ENCODE peak calls at places on chromosomes 1 and 21, in six cellular contexts. One of them, this sample, is unnamed. For H4K20me1 and H3K9me2, the result is how much of the 10 kb centered on the place peaks cover.

GRCh38 chr1:51316764-51317120 is 13.6 kb downstream of the TTC39A start:
- DNase-seq in OCI-LY7: no peak
- DNase-seq in HCT116: no peak
- DNase-seq in SK-N-SH: no peak
- DNase-seq in GM23338: no peak
- DNase-seq in hepatocyte: no peak
- DNase-seq in this sample: no peak

GRCh38 chr1:205332015-205332791 is 10.7 kb upstream of the NUAK2 start:
- DNase-seq in OCI-LY7: no peak
- DNase-seq in HCT116: no peak
- DNase-seq in SK-N-SH: no peak
- DNase-seq in GM23338: no peak
- DNase-seq in hepatocyte: no peak
- DNase-seq in this sample: no peak

GRCh38 chr1:75587692-75588091 is 23.2 kb downstream of the SLC44A5 start:
- DNase-seq in OCI-LY7: no peak
- DNase-seq in HCT116: no peak
- DNase-seq in SK-N-SH: no peak
- DNase-seq in GM23338: peak
- DNase-seq in hepatocyte: no peak
- DNase-seq in this sample: no peak

GRCh38 chr1:36115200-36115669 is 9.8 kb downstream of the COL8A2 start:
- DNase-seq in OCI-LY7: no peak
- DNase-seq in HCT116: no peak
- DNase-seq in SK-N-SH: peak
- DNase-seq in GM23338: no peak
- DNase-seq in hepatocyte: peak
- DNase-seq in this sample: no peak

GRCh38 chr1:32172621-32173245 is 6.7 kb upstream of the TXLNA start:
- DNase-seq in OCI-LY7: peak
- DNase-seq in HCT116: no peak
- DNase-seq in SK-N-SH: no peak
- DNase-seq in GM23338: no peak
- DNase-seq in hepatocyte: no peak
- DNase-seq in this sample: peak

GRCh38 chr1:99647460-99647859 is 1.5 kb downstream of the PALMD start:
- DNase-seq in OCI-LY7: no peak
- DNase-seq in HCT116: no peak
- DNase-seq in SK-N-SH: no peak
- DNase-seq in GM23338: no peak
- DNase-seq in hepatocyte: no peak
- DNase-seq in this sample: no peak

GRCh38 chr1:204672482-204673216 is 12.9 kb downstream of the LRRN2 start:
- DNase-seq in OCI-LY7: no peak
- DNase-seq in HCT116: no peak
- DNase-seq in SK-N-SH: no peak
- DNase-seq in GM23338: no peak
- DNase-seq in hepatocyte: no peak
- DNase-seq in this sample: no peak

GRCh38 chr1:27705545-27705944 is 20.2 kb upstream of the FAM76A start:
- DNase-seq in OCI-LY7: no peak
- DNase-seq in HCT116: no peak
- DNase-seq in SK-N-SH: no peak
- DNase-seq in GM23338: no peak
- DNase-seq in hepatocyte: no peak
- DNase-seq in this sample: no peak

GRCh38 chr1:156845055-156845952 is 13.6 kb downstream of the INSRR start:
- DNase-seq in OCI-LY7: no peak
- DNase-seq in HCT116: no peak
- DNase-seq in SK-N-SH: peak
- DNase-seq in GM23338: peak
- DNase-seq in hepatocyte: no peak
- DNase-seq in this sample: no peak

GRCh38 chr1:199273837-199274379 is 635.1 kb downstream of the PTPRC start:
- DNase-seq in OCI-LY7: no peak
- DNase-seq in HCT116: no peak
- DNase-seq in SK-N-SH: no peak
- DNase-seq in GM23338: no peak
- DNase-seq in hepatocyte: peak
- DNase-seq in this sample: peak

GRCh38 chr1:116915182-116915611 is 5.5 kb downstream of the PTGFRN start:
- DNase-seq in OCI-LY7: no peak
- DNase-seq in HCT116: no peak
- DNase-seq in SK-N-SH: no peak
- DNase-seq in GM23338: no peak
- DNase-seq in hepatocyte: no peak
- DNase-seq in this sample: peak

GRCh38 chr1:66725885-66726665 is 26.2 kb upstream of the DYNLT5 start:
- DNase-seq in OCI-LY7: peak
- DNase-seq in HCT116: peak
- DNase-seq in SK-N-SH: peak
- DNase-seq in GM23338: peak
- DNase-seq in hepatocyte: peak
- DNase-seq in this sample: peak

GRCh38 chr1:47578862-47579419 is 141.1 kb downstream of the FOXD2 start:
- DNase-seq in OCI-LY7: no peak
- DNase-seq in HCT116: no peak
- DNase-seq in SK-N-SH: no peak
- DNase-seq in GM23338: no peak
- DNase-seq in hepatocyte: peak
- DNase-seq in this sample: no peak

GRCh38 chr1:101115112-101115511 is 89.5 kb upstream of the DPH5 start:
- DNase-seq in OCI-LY7: no peak
- DNase-seq in HCT116: no peak
- DNase-seq in SK-N-SH: no peak
- DNase-seq in GM23338: no peak
- DNase-seq in hepatocyte: no peak
- DNase-seq in this sample: no peak

GRCh38 chr1:154716012-154716411 is 108.0 kb upstream of the ADAR start:
- DNase-seq in OCI-LY7: no peak
- DNase-seq in HCT116: no peak
- DNase-seq in SK-N-SH: peak
- DNase-seq in GM23338: no peak
- DNase-seq in hepatocyte: no peak
- DNase-seq in this sample: no peak

GRCh38 chr21:24514081-24514733 is 1093.1 kb downstream of the MRPL39 start:
- DNase-seq in OCI-LY7: no peak
- DNase-seq in HCT116: no peak
- DNase-seq in SK-N-SH: peak
- DNase-seq in GM23338: peak
- DNase-seq in hepatocyte: no peak
- DNase-seq in this sample: peak

GRCh38 chr1:198858026-198858425 is 219.2 kb downstream of the PTPRC start:
- DNase-seq in OCI-LY7: no peak
- DNase-seq in HCT116: no peak
- DNase-seq in SK-N-SH: no peak
- DNase-seq in GM23338: no peak
- DNase-seq in hepatocyte: no peak
- DNase-seq in this sample: peak

GRCh38 chr1:181486098-181486420 is 2.7 kb downstream of the CACNA1E start:
- DNase-seq in OCI-LY7: no peak
- DNase-seq in HCT116: no peak
- DNase-seq in SK-N-SH: no peak
- DNase-seq in GM23338: no peak
- DNase-seq in hepatocyte: no peak
- DNase-seq in this sample: no peak

GRCh38 chr1:228697209-228698016 is 37.9 kb upstream of the RHOU start:
- DNase-seq in OCI-LY7: no peak
- DNase-seq in HCT116: no peak
- DNase-seq in SK-N-SH: peak
- DNase-seq in GM23338: peak
- DNase-seq in hepatocyte: peak
- DNase-seq in this sample: peak

GRCh38 chr1:206809504-206810084 is 37.3 kb upstream of the IL10 start:
- DNase-seq in OCI-LY7: peak
- DNase-seq in HCT116: peak
- DNase-seq in SK-N-SH: no peak
- DNase-seq in GM23338: peak
- DNase-seq in hepatocyte: peak
- DNase-seq in this sample: peak

GRCh38 chr1:154863702-154864174 is 6.3 kb downstream of the KCNN3 start:
- DNase-seq in OCI-LY7: peak
- DNase-seq in HCT116: peak
- DNase-seq in SK-N-SH: peak
- DNase-seq in GM23338: peak
- DNase-seq in hepatocyte: peak
- DNase-seq in this sample: peak

GRCh38 chr1:23908453-23909341 is 4.5 kb downstream of the CNR2 start:
- DNase-seq in OCI-LY7: peak
- DNase-seq in HCT116: no peak
- DNase-seq in SK-N-SH: no peak
- DNase-seq in GM23338: no peak
- DNase-seq in hepatocyte: no peak
- DNase-seq in this sample: no peak

GRCh38 chr1:26537951-26538352 is 8.4 kb downstream of the RPS6KA1 start:
- DNase-seq in OCI-LY7: peak
- DNase-seq in HCT116: no peak
- DNase-seq in SK-N-SH: no peak
- DNase-seq in GM23338: peak
- DNase-seq in hepatocyte: peak
- DNase-seq in this sample: peak

GRCh38 chr1:26536521-26536920 is 7.0 kb downstream of the RPS6KA1 start:
- DNase-seq in OCI-LY7: no peak
- DNase-seq in HCT116: no peak
- DNase-seq in SK-N-SH: no peak
- DNase-seq in GM23338: no peak
- DNase-seq in hepatocyte: no peak
- DNase-seq in this sample: no peak

GRCh38 chr1:26539722-26540121 is 10.2 kb downstream of the RPS6KA1 start:
- DNase-seq in OCI-LY7: no peak
- DNase-seq in HCT116: no peak
- DNase-seq in SK-N-SH: no peak
- DNase-seq in GM23338: no peak
- DNase-seq in hepatocyte: no peak
- DNase-seq in this sample: no peak

GRCh38 chr1:26540346-26540745 is 10.8 kb downstream of the RPS6KA1 start:
- DNase-seq in OCI-LY7: peak
- DNase-seq in HCT116: no peak
- DNase-seq in SK-N-SH: no peak
- DNase-seq in GM23338: no peak
- DNase-seq in hepatocyte: no peak
- DNase-seq in this sample: no peak

DNA sequence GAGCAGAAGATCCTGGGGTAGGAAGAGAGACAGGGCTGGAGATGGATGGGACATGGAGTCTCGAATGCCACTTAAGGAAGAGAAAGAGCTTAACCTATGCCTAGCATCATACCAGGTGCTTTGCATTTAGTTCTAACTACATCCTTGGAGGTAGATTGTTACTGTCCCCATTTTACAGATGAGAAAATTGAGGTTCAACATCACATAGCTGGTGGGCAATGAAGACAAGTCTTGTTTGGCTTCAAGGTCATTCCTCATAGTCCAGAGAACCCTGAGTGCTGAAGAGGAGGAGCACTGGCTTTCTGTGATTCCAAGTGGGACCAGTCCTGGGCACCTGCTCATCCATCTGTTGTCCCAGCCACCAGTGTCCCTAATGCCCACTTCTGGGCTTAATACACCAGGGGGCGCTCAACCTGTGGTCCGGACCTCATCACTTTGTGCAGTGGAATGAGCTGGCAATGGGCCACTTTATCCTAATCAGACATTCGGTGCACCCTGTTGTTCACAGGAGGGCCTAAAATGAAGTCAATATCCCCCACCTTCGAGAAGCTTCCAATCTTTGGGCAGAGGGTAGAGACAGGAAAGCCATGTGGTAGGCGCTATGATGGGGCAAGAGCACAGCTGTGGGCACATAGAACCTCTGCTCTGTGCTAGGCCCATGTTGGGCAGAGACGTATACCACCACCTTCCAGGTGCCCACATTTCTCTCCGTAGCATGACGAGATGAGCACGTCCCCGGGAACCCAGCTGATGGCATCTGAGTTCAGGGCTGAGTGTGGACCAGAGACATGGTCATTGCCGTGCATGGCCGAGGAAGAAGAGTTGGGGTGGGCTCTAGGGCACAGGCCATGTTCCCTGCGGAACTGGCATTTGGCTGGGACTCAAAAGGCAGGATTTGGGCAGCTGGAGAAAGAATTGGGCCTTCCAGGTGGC is 9.2 kb downstream of the RPS6KA1 start:
- DNase-seq in OCI-LY7: peak
- DNase-seq in HCT116: peak
- DNase-seq in SK-N-SH: peak
- DNase-seq in GM23338: peak
- DNase-seq in hepatocyte: no peak
- DNase-seq in this sample: peak
- TF ChIP-seq CTCF in OCI-LY7: peak
- TF ChIP-seq CTCF in HCT116: peak
- TF ChIP-seq CTCF in SK-N-SH: peak
- TF ChIP-seq CTCF in GM23338: peak
- TF ChIP-seq CTCF in hepatocyte: no peak
- TF ChIP-seq CTCF in this sample: peak

GRCh38 chr21:31546402-31547155 is 112.9 kb upstream of the SOD1 start:
- DNase-seq in OCI-LY7: no peak
- DNase-seq in HCT116: no peak
- DNase-seq in SK-N-SH: no peak
- DNase-seq in GM23338: no peak
- DNase-seq in hepatocyte: peak
- DNase-seq in this sample: no peak
- H4K20me1 ChIP-seq in OCI-LY7: under half
- H4K20me1 ChIP-seq in HCT116: under half
- H4K20me1 ChIP-seq in SK-N-SH: under half
- H4K20me1 ChIP-seq in GM23338: under half
- H4K20me1 ChIP-seq in hepatocyte: under half
- H4K20me1 ChIP-seq in this sample: under half

DNA sequence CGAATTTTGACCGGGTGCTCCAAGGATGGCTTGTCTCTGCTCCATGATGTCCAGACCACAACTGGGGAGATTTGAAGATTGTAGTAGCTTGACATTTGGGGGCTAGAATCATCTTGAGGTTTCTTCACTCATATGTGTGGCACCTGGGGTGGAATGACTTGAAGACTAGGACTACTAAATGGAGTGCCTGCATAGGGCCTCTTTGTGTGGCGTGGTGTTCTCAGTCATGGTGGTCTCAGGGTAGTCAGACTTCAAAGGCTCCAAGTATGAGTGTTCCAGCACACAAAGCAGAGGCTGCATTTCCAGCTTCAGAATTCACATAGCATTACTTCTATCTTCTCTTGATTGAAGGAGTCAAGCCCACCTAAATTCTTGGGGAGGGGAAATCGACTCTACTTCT is 16.8 kb downstream of the ATF6 start:
- DNase-seq in OCI-LY7: no peak
- DNase-seq in HCT116: no peak
- DNase-seq in SK-N-SH: no peak
- DNase-seq in GM23338: no peak
- DNase-seq in hepatocyte: no peak
- DNase-seq in this sample: no peak
- H3K9me2 ChIP-seq in OCI-LY7: under half
- H3K9me2 ChIP-seq in HCT116: under half
- H3K9me2 ChIP-seq in SK-N-SH: under half
- H3K9me2 ChIP-seq in GM23338: under half
- H3K9me2 ChIP-seq in hepatocyte: under half
- H3K9me2 ChIP-seq in this sample: under half

DNA sequence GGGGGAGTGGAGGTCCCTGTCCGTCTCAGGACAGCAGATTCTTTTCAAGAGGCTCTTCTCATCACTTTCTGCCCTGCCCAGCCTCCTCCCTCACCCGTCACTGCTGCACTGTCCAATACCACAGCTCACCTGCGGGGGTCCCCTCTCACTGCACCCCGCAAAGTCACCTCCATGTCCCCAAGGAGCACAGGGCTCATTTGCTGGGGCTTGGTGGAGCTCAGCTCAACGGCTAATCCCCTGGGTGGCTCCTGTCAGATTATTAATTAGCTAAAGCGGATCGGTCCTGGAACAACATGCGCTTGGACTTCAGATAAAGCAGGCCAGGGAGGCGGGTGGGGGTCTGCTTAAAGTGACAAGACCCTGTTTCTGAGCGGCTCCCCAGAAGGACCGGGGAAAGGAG is 43.2 kb downstream of the CASZ1 start:
- DNase-seq in OCI-LY7: no peak
- DNase-seq in HCT116: no peak
- DNase-seq in SK-N-SH: peak
- DNase-seq in GM23338: peak
- DNase-seq in hepatocyte: no peak
- DNase-seq in this sample: no peak
- TF ChIP-seq CTCF in OCI-LY7: no peak
- TF ChIP-seq CTCF in HCT116: peak
- TF ChIP-seq CTCF in SK-N-SH: no peak
- TF ChIP-seq CTCF in GM23338: peak
- TF ChIP-seq CTCF in hepatocyte: no peak
- TF ChIP-seq CTCF in this sample: no peak

This sample was measured in PC-3.